ENCODE peak calls at places on chromosomes 6 and 20, in nine cellular contexts. B, J, D, Z, P, W, O, F and U are unnamed samples.

GRCh38 chr20:47464380-47465101 is 37.1 kb upstream of the NCOA3 start:
- DNase-seq in B (peak), D (no peak), O (peak), P (no peak), Z (peak), J (no peak), F (peak), W (peak), U (peak)

GRCh38 chr6:2579789-2580570 is 170.7 kb downstream of the MYLK4 start:
- DNase-seq in J (no peak), P (no peak), F (no peak), Z (peak), W (no peak), O (no peak), D (no peak), B (no peak), U (peak)

GRCh38 chr6:139650941-139651340 is 276.5 kb upstream of the CITED2 start:
- DNase-seq in O (no peak), J (no peak), Z (no peak), F (no peak), B (no peak), W (no peak), D (no peak), P (no peak), U (no peak)

GRCh38 chr20:62367483-62368302 is 581 bp upstream of the LAMA5 start:
- DNase-seq in Z (peak), D (no peak), O (no peak), P (peak), F (no peak), B (no peak), J (no peak), W (peak), U (no peak)

GRCh38 chr20:45406260-45407066 is 1.6 kb upstream of the DBNDD2 start:
- DNase-seq in B (peak), D (peak), O (peak), W (peak), F (peak), Z (peak), P (peak), J (peak), U (no peak)

GRCh38 chr20:30485331-30486102 is 771.9 kb upstream of the DEFB115 start:
- DNase-seq in W (no peak), Z (no peak), J (no peak), P (peak), O (no peak), B (no peak), D (no peak), F (no peak), U (no peak)

GRCh38 chr6:79421001-79421411 is 116.2 kb downstream of the LCA5 start:
- DNase-seq in J (no peak), Z (no peak), D (no peak), B (no peak), F (no peak), O (no peak), W (no peak), P (no peak), U (peak)

GRCh38 chr6:1745814-1746213 is 136.1 kb downstream of the FOXC1 start:
- DNase-seq in Z (no peak), B (no peak), P (no peak), F (no peak), O (no peak), D (no peak), W (no peak), J (no peak), U (no peak)

GRCh38 chr6:82251942-82252341 is 4.4 kb upstream of the IBTK start:
- DNase-seq in P (no peak), O (no peak), J (no peak), W (no peak), F (no peak), Z (no peak), B (no peak), D (no peak), U (peak)

DNA sequence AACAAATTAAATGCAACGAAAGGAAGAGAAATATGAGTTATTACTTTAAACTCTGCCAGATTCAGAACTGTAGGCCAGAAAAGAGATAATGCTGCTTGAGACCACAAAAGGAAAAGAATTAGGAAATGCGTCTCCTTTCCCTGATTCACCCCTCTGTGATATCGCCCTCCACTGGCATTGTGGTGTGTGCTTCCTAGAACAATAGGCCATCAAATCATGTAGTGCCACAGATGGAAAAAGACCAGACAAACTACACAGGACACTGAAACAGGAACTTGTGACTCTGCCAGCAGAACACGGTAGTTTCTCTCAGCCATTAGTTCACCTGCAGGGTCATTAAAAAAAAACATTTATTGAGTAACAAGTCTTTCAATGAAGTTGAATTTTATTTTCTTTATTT is 14.8 kb upstream of the LAMA4 start:
- DNase-seq in W (no peak), O (no peak), B (no peak), D (no peak), J (no peak), F (no peak), Z (no peak), P (no peak), U (no peak)
- H3K27ac ChIP-seq in W (peak), O (peak), B (peak), D (no peak), J (no peak), F (peak), Z (peak), P (peak), U (no peak)

GRCh38 chr6:147205690-147206600 is 1.7 kb downstream of the STXBP5 start:
- DNase-seq in J (no peak), W (no peak), F (peak), P (no peak), Z (peak), O (no peak), B (no peak), D (no peak), U (peak)
- H3K4me3 ChIP-seq in J (no peak), W (peak), F (peak), P (peak), Z (peak), O (peak), B (peak), D (no peak), U (peak)

GRCh38 chr20:3812975-3813599 is 7.3 kb upstream of the AP5S1 start:
- DNase-seq in B (no peak), D (no peak), P (no peak), F (no peak), J (no peak), Z (no peak), W (no peak), O (no peak), U (no peak)

GRCh38 chr20:3818155-3819151 is 1.9 kb upstream of the AP5S1 start:
- DNase-seq in Z (peak), P (no peak), O (no peak), J (no peak), W (peak), B (peak), D (no peak), F (peak), U (peak)

GRCh38 chr20:3813758-3814581 is 6.4 kb upstream of the AP5S1 start:
- DNase-seq in B (no peak), Z (no peak), F (no peak), D (peak), W (no peak), P (no peak), J (peak), O (no peak), U (no peak)

GRCh38 chr20:3814928-3815495 is 5.3 kb upstream of the AP5S1 start:
- DNase-seq in B (no peak), D (no peak), F (no peak), Z (no peak), O (no peak), W (no peak), J (no peak), P (no peak), U (no peak)

GRCh38 chr20:3815703-3816315 is 4.5 kb upstream of the AP5S1 start:
- DNase-seq in W (no peak), B (no peak), J (peak), F (no peak), D (peak), Z (no peak), O (no peak), P (no peak), U (no peak)
- H3K27ac ChIP-seq in W (no peak), B (no peak), J (no peak), F (no peak), D (peak), Z (no peak), O (no peak), P (no peak), U (no peak)

GRCh38 chr6:31948306-31948705 is 2.4 kb downstream of the CFB start:
- DNase-seq in B (no peak), W (no peak), Z (no peak), D (no peak), O (no peak), J (no peak), F (no peak), P (no peak), U (no peak)

GRCh38 chr6:31947070-31947675 is 1.3 kb downstream of the CFB start:
- DNase-seq in F (no peak), Z (no peak), O (no peak), W (no peak), J (no peak), P (no peak), D (no peak), B (no peak), U (no peak)

GRCh38 chr6:31947864-31948263 is 2.0 kb downstream of the CFB start:
- DNase-seq in P (no peak), B (no peak), O (no peak), D (no peak), Z (no peak), F (no peak), J (no peak), W (no peak), U (no peak)

GRCh38 chr6:31949926-31950548 is 4.1 kb downstream of the CFB start:
- DNase-seq in W (no peak), P (no peak), D (no peak), F (no peak), B (no peak), O (no peak), Z (no peak), J (no peak), U (no peak)

GRCh38 chr6:31948753-31949413 is 3.0 kb downstream of the CFB start:
- DNase-seq in B (no peak), J (no peak), W (no peak), D (no peak), P (no peak), Z (no peak), O (no peak), F (no peak), U (peak)
- H3K4me3 ChIP-seq in B (no peak), J (no peak), W (no peak), D (no peak), P (no peak), Z (no peak), O (no peak), F (no peak), U (no peak)

DNA sequence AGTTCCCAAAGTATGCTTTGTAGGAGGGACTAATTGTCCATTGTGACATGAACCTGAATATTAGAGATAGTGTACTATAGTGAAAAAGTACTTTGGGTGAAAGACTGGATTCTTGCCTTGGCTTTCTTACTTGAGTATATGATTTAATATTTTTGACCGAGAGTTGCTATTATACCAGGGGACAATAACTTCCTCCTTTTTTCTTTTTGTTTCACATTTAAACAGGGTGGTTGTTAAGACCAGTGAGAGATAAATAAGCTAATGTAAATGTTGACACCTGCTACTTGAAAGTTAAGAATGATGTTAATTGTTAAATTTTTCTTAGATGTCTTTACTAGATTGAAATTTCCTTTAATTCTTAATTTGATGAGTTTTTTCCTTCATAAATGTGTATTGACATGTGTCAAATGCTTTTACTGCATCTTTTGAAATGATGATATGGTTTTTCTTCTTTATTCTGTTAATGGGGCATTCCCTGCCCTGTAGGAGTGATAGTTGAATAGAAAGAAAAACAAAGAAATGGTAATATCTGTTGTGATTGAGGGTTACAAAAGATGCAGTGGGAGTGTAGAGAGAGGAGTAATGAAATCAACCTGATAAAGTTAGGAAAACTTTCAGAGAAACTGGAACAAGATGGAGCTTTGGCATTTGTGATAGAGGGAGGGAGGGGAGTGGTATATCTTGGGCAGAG is 48.4 kb downstream of the ZFAND3 start:
- DNase-seq in D (no peak), O (no peak), W (no peak), J (no peak), P (no peak), B (no peak), Z (no peak), F (no peak), U (no peak)
- H3K27ac ChIP-seq in D (no peak), O (no peak), W (no peak), J (no peak), P (no peak), B (no peak), Z (no peak), F (no peak), U (peak)

DNA sequence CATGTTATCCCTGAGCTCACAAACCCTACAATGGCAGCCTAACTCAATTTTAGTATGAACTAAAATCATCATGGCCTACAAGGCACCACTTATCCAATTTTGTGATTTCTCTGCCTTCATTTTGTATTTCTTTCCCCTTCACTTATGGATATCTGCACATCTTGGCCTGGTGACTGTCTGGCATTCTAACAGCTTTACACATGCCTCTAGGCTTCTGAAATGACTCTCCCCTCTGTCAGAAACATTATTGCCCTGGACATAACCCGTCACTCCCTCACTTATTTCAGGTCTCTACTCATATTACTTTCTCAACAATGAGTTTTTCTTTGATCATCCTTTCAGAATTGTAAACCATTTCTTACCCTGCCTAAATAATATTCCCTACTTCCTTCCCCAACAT is 89.2 kb upstream of the THEMIS start:
- DNase-seq in O (no peak), J (no peak), Z (no peak), B (no peak), P (no peak), F (no peak), D (no peak), W (no peak), U (no peak)
- H3K4me3 ChIP-seq in O (no peak), J (no peak), Z (no peak), B (no peak), P (no peak), F (no peak), D (no peak), W (no peak), U (no peak)

DNA sequence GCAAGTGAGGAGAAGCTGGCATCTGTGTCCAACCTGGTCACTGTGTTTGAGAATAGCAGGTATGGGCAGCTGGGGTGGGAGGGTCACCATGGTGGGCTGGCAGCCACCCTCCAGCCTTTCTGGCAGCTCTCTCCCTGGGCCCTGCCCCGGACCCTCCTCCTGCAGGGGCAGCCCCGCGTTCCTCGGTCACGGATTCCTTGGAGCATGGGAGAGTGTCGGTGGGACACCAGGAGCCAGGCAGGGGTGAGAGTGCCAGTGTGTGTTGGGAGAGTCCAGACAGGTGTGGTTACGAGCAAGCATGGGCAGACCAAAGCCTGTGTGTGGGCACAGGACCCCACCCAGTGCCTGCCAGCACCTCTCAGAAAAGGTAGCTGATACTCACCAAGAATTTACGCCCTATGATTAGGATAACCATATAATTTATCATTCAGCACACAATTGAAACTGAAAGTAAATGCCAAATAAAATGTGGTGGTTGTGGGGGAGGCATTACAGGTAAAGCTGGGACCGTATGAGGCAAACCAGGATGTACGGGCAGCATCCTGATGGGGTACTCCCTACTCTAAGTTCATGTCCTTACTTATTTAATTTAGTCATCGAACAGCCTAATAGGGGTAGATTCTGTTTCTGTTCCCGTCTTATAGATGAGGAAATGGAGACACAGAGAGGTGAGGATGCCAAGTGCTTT is 516 bp downstream of the FGD2 start:
- DNase-seq in P (no peak), Z (no peak), F (no peak), W (no peak), B (no peak), O (no peak), D (no peak), J (no peak), U (no peak)
- H3K27ac ChIP-seq in P (peak), Z (no peak), F (no peak), W (no peak), B (peak), O (peak), D (no peak), J (no peak), U (no peak)

DNA sequence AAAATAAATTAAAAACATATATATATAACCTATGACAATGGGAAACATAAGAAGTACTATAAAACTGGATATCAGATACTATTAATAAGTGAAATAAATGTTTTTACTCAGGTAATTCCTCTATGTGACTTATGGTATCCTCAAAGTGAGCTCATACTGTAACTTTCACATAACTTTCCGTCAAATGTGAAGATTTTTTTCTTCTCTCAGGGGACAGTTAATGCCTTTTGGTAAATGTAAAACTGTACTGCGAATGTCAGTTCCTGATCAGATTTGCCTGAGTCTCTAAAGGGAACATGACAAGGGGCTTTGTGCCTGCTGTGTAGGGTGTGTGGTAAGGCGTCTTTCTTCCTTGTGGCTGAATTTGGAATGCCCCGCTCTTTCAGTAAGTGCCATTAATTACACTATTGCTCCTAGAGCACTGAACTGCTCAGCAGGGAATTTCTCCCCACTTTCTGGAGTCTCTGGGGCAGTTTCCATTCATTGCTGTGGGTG is 271.8 kb downstream of the PRL start:
- DNase-seq in D (no peak), J (no peak), F (no peak), Z (no peak), W (no peak), P (no peak), O (no peak), B (no peak), U (no peak)
- H3K4me3 ChIP-seq in D (no peak), J (no peak), F (no peak), Z (no peak), W (no peak), P (no peak), O (no peak), B (no peak), U (no peak)

GRCh38 chr6:112296694-112297093 is 42.3 kb upstream of the LAMA4 start:
- DNase-seq in O (no peak), F (no peak), B (no peak), P (no peak), D (no peak), Z (no peak), W (no peak), J (no peak), U (no peak)
- H3K27ac ChIP-seq in O (no peak), F (no peak), B (no peak), P (no peak), D (no peak), Z (no peak), W (no peak), J (no peak), U (no peak)